ENCODE peak calls at places on chromosomes 11 and 22, in seven cellular contexts. Q is neural crest cell; V is effector CD4-positive, alpha-beta T cell; K is NCI-H146; F is aorta; E is IMR-90; U is GM10248. I is an unnamed sample.

GRCh38 chr11:70772950-70773349 is 374.6 kb downstream of the CTTN start:
- DNase-seq in Q (no peak), V (no peak), K (no peak), F (peak; percentile 28), E (no peak), U (no peak), I (no peak)

GRCh38 chr22:50262973-50263617 is 1.6 kb upstream of the MAPK12 start:
- DNase-seq in Q (no peak), V (no peak), K (no peak), F (no peak), E (no peak), U (no peak), I (no peak)

GRCh38 chr11:723120-723883 is 17.3 kb downstream of the EPS8L2 start:
- DNase-seq in Q (no peak), V (peak; percentile 39), K (peak; percentile 54), F (no peak), E (peak; percentile 68), U (peak; percentile 73), I (no peak)

GRCh38 chr11:92727123-92727522 is 242.3 kb upstream of the MTNR1B start:
- DNase-seq in Q (no peak), V (no peak), K (no peak), F (no peak), E (no peak), U (no peak), I (no peak)

GRCh38 chr22:25881353-25881752 is 139.4 kb downstream of the MYO18B start:
- DNase-seq in Q (no peak), V (no peak), K (no peak), F (no peak), E (no peak), U (no peak), I (no peak)

GRCh38 chr22:43826142-43827093 is 14.3 kb upstream of the EFCAB6 start:
- DNase-seq in Q (no peak), V (no peak), K (no peak), F (peak; percentile 64), E (peak; percentile 81), U (no peak), I (peak; percentile 53)

GRCh38 chr11:1011320-1011698 is 25.2 kb downstream of the MUC6 start:
- DNase-seq in Q (no peak), V (no peak), K (no peak), F (no peak), E (no peak), U (no peak), I (no peak)

GRCh38 chr11:114399903-114400221 is 449 bp downstream of the C11orf71 start:
- DNase-seq in Q (no peak), V (no peak), K (peak; percentile 78), F (peak; percentile 91), E (no peak), U (no peak), I (peak; percentile 87)

GRCh38 chr11:28849053-28849452 is 740.9 kb downstream of the METTL15 start:
- DNase-seq in Q (no peak), V (no peak), K (no peak), F (no peak), E (no peak), U (no peak), I (no peak)

GRCh38 chr11:62544521-62545436 is 1.8 kb downstream of the AHNAK start:
- DNase-seq in Q (no peak), V (no peak), K (no peak), F (no peak), E (no peak), U (peak; percentile 39), I (no peak)

GRCh38 chr11:22795914-22796313 is 33.7 kb downstream of the SVIP start:
- DNase-seq in Q (no peak), V (no peak), K (no peak), F (no peak), E (peak; percentile 38), U (no peak), I (no peak)

GRCh38 chr22:19868773-19869471 is 14.2 kb upstream of the GNB1L start:
- DNase-seq in Q (no peak), V (no peak), K (peak; percentile 26), F (peak; percentile 62), E (no peak), U (no peak), I (peak; percentile 48)

GRCh38 chr11:199782-200181 is 6.9 kb downstream of the SCGB1C1 start:
- DNase-seq in Q (no peak), V (no peak), K (no peak), F (peak; percentile 73), E (no peak), U (no peak), I (peak; percentile 55)

GRCh38 chr22:30104501-30105156 is 24.4 kb downstream of the HORMAD2 start:
- DNase-seq in Q (no peak), V (no peak), K (no peak), F (no peak), E (peak; percentile 54), U (no peak), I (no peak)

GRCh38 chr22:38741166-38741565 is 14.6 kb downstream of the SUN2 start:
- DNase-seq in Q (no peak), V (no peak), K (no peak), F (no peak), E (no peak), U (no peak), I (no peak)

GRCh38 chr11:134045799-134046635 is 22.9 kb upstream of the JAM3 start:
- DNase-seq in Q (no peak), V (no peak), K (peak; percentile 56), F (peak; percentile 83), E (no peak), U (no peak), I (peak; percentile 53)

GRCh38 chr11:81987829-81988472 is 745.7 kb downstream of the FAM181B start:
- DNase-seq in Q (no peak), V (no peak), K (no peak), F (no peak), E (no peak), U (no peak), I (no peak)

GRCh38 chr22:37126882-37127281 is 17.4 kb upstream of the TMPRSS6 start:
- DNase-seq in Q (no peak), V (no peak), K (no peak), F (no peak), E (no peak), U (no peak), I (no peak)

GRCh38 chr11:83087035-83087434 is 15.3 kb upstream of the RAB30 start:
- DNase-seq in Q (no peak), V (no peak), K (peak; percentile 80), F (no peak), E (no peak), U (no peak), I (no peak)

I was measured in upper lobe of right lung.